ENCODE peak calls at places on chromosomes 4 and X, in four cellular contexts. One of them, this sample, is unnamed.
A peak's percentile ranks its signal among the peaks of the same experiment; 100 is the strongest.

GRCh38 chrX:34805951-34806350 is 136.6 kb upstream of the FAM47B start:
- DNase-seq in HepG2: no peak
- DNase-seq in K562: no peak
- DNase-seq in H1: no peak
- DNase-seq in this sample: no peak

GRCh38 chr4:155403886-155404285 is 27.1 kb upstream of the MAP9 start:
- DNase-seq in H1: no peak
- DNase-seq in HepG2: no peak
- DNase-seq in K562: no peak
- DNase-seq in this sample: peak; percentile 36

GRCh38 chr4:153409412-153409811 is 56.7 kb upstream of the TMEM131L start:
- DNase-seq in HepG2: no peak
- DNase-seq in K562: peak; percentile 52
- DNase-seq in H1: no peak
- DNase-seq in this sample: no peak

GRCh38 chr4:156962551-156962974 is 9.0 kb downstream of the PDGFC start:
- DNase-seq in K562: no peak
- DNase-seq in HepG2: peak; percentile 66
- DNase-seq in H1: no peak
- DNase-seq in this sample: no peak

GRCh38 chr4:124389591-124389990 is 322.9 kb downstream of the ANKRD50 start:
- DNase-seq in HepG2: no peak
- DNase-seq in H1: no peak
- DNase-seq in K562: no peak
- DNase-seq in this sample: no peak

GRCh38 chrX:17496407-17496806 is 121.4 kb downstream of the NHS start:
- DNase-seq in K562: no peak
- DNase-seq in H1: no peak
- DNase-seq in HepG2: no peak
- DNase-seq in this sample: no peak

GRCh38 chr4:101222156-101222845 is 125.0 kb downstream of the PPP3CA start:
- DNase-seq in HepG2: no peak
- DNase-seq in K562: no peak
- DNase-seq in H1: no peak
- DNase-seq in this sample: no peak

GRCh38 chr4:71814433-71814832 is 30.6 kb upstream of the GC start:
- DNase-seq in H1: peak; percentile 67
- DNase-seq in HepG2: no peak
- DNase-seq in K562: no peak
- DNase-seq in this sample: no peak

GRCh38 chrX:118976599-118977340 is 2.4 kb downstream of the LONRF3 start:
- DNase-seq in H1: no peak
- DNase-seq in HepG2: no peak
- DNase-seq in K562: no peak
- DNase-seq in this sample: no peak

GRCh38 chr4:109276482-109277095 is 25.9 kb downstream of the COL25A1 start:
- DNase-seq in HepG2: no peak
- DNase-seq in H1: no peak
- DNase-seq in K562: no peak
- DNase-seq in this sample: no peak

GRCh38 chr4:6271701-6272465 is 2.2 kb downstream of the WFS1 start:
- DNase-seq in H1: no peak
- DNase-seq in HepG2: no peak
- DNase-seq in K562: no peak
- DNase-seq in this sample: no peak

GRCh38 chr4:33453436-33453835 is 2733.3 kb downstream of the PCDH7 start:
- DNase-seq in H1: no peak
- DNase-seq in K562: no peak
- DNase-seq in HepG2: no peak
- DNase-seq in this sample: no peak

GRCh38 chr4:54439831-54440243 is 210.7 kb downstream of the PDGFRA start:
- DNase-seq in HepG2: no peak
- DNase-seq in H1: no peak
- DNase-seq in K562: peak; percentile 41
- DNase-seq in this sample: no peak

GRCh38 chrX:17802756-17803155 is 58.3 kb downstream of the RAI2 start:
- DNase-seq in H1: no peak
- DNase-seq in HepG2: no peak
- DNase-seq in K562: no peak
- DNase-seq in this sample: no peak

DNA sequence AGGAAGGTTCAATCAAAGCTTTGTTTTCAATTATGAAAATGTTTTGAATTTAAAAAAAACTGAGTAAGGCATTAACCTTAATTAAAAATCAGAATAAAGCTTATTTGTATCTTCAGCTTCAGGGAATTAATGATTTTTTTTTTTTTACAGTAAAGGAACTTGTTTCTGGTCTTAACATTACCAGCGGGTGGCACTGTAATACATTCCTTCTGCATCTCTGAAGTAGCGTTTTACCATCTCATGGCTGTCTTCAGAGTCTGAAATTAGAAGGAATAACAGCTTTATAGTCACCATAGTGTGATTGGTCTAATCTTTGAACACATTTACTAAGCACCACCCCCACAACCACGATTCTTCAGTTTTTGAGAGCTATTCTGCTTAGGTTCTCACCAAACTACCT is 102.6 kb downstream of the IL1RAPL2 start:
- DNase-seq in K562: no peak
- DNase-seq in HepG2: no peak
- DNase-seq in H1: no peak
- DNase-seq in this sample: no peak
- TF ChIP-seq SRF in K562: no peak
- TF ChIP-seq SRF in HepG2: no peak
- TF ChIP-seq SRF in H1: no peak
- TF ChIP-seq SRF in this sample: no peak

DNA sequence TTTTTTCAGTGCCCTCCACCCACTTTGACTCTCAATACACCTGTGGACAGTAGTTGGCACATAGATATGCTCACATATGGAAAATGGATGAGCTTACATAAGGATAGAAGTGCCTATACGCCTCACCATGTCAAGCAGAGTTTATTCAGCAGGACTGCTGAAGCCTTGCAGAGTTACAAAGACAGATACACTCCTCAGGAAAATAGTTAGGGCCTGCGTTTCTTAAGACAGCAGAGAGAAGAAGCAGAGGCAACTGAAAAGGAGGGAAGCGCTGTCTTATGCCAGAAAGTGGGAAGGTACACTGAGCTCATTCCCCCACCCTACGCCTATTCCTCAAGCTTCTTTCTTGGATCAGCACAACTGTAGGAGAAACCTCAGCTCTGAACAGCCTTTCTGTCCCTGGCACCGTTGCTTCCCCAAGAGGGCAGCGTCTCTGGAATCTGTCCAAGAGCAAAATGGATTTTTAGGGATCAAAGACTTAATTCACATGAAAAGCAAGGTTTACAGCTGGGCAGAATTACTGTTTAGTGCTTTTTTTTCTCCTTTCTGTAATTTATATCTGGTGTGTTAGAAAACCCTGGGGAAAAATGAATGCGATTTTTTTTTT is 37.3 kb upstream of the MBTPS2 start:
- DNase-seq in K562: no peak
- DNase-seq in HepG2: no peak
- DNase-seq in H1: no peak
- DNase-seq in this sample: no peak
- H3K4me2 ChIP-seq in K562: no peak overlapping the region
- H3K4me2 ChIP-seq in HepG2: no peak overlapping the region
- H3K4me2 ChIP-seq in H1: no peak overlapping the region
- H3K4me2 ChIP-seq in this sample: no peak overlapping the region

DNA sequence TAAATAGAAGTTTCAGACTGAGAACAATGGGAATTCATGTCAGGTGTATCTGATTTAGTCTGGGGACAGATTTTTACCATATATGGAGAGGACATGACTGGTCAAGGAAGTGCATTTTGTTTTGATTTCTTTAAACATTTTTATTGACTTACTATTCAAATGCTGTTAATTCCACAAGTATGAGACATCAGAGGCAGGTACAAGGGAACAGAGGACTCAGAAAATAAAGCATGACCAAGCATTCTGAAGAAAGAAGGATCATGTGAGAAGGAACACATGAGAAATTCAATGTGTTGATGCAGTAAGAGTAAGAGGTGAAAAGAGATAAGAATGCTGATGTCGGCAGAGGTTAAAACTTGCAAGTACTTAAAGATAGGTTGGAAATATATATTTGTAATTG is 1452.6 kb downstream of the PCDH7 start:
- DNase-seq in K562: no peak
- DNase-seq in H1: no peak
- DNase-seq in HepG2: no peak
- DNase-seq in this sample: no peak
- TF ChIP-seq SRF in K562: no peak
- TF ChIP-seq SRF in H1: no peak
- TF ChIP-seq SRF in HepG2: no peak
- TF ChIP-seq SRF in this sample: peak; percentile 39

GRCh38 chr4:115852767-115853091 is 739.3 kb upstream of the NDST4 start:
- DNase-seq in HepG2: no peak
- DNase-seq in K562: no peak
- DNase-seq in H1: no peak
- DNase-seq in this sample: no peak

GRCh38 chr4:115850799-115851509 is 737.5 kb upstream of the NDST4 start:
- DNase-seq in HepG2: no peak
- DNase-seq in K562: no peak
- DNase-seq in H1: no peak
- DNase-seq in this sample: no peak

DNA sequence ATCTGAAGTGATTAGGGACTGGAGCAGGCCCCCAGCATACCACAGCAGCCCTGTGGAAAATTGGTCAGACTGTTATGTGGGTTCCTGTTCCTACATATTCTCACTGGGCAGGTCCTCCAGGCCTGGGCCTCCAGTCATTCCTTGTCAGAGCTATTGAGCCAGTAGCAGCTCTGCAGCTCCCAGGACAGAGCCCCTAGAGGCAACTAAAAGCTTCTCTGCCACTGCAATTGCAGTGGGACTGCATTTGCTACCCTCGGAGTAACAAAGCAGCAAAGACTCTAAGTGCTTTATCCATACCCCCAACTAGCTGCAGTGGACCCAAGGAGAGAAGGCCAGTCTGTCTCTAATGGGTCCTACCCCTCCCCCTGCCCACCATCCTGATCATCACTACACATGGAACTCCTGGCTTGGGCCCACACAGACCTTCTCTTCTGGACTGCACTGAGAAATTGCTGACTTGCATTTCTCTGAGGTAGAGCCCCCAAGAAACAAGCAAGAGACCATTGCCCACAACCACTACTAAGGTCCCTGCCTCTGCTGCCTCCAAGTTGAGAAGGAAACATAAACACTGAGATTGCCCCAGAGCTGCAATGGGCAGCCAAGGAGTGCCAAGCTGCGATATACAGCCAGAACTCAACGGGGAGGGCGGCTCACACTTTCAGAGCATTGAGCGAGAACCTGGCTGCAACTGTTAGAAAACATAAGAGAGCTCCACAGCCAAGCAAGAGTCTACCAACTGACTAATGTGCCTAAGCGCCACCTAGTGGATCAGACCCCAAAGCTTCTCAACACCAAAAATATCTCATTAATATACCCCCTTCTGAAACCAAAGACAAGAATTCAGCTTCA is 738.7 kb upstream of the NDST4 start:
- DNase-seq in H1: peak; percentile 67
- DNase-seq in K562: peak; percentile 4
- DNase-seq in HepG2: peak; percentile 53
- DNase-seq in this sample: peak; percentile 51
- H3K4me2 ChIP-seq in H1: no peak overlapping the region
- H3K4me2 ChIP-seq in K562: no peak overlapping the region
- H3K4me2 ChIP-seq in HepG2: no peak overlapping the region
- H3K4me2 ChIP-seq in this sample: no peak overlapping the region

GRCh38 chr4:5044341-5044740 is 6.9 kb upstream of the STK32B start:
- DNase-seq in HepG2: no peak
- DNase-seq in K562: no peak
- DNase-seq in H1: no peak
- DNase-seq in this sample: no peak
- TF ChIP-seq SRF in HepG2: no peak
- TF ChIP-seq SRF in K562: no peak
- TF ChIP-seq SRF in H1: no peak
- TF ChIP-seq SRF in this sample: no peak

DNA sequence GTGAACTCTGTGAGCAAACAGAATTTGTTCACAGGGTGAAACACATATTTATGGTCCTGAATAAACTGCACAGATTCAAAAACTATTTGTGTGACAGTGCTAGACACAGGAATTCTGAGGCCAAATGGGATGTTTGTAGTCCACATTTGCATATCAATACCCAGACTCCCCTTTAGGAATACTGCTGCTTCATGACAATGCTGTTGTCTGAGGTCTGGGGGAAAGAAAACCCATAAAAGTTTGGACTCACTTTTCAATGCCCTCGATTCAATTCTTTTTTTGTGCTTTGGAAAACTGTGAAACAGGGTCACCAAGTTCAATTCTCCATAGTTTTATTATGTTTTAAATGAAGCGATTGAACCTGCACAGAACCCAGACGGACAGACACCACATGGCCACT is 92.2 kb upstream of the MAD2L1 start:
- DNase-seq in H1: no peak
- DNase-seq in K562: no peak
- DNase-seq in HepG2: no peak
- DNase-seq in this sample: no peak
- H3K4me2 ChIP-seq in H1: no peak overlapping the region
- H3K4me2 ChIP-seq in K562: no peak overlapping the region
- H3K4me2 ChIP-seq in HepG2: no peak overlapping the region
- H3K4me2 ChIP-seq in this sample: no peak overlapping the region

This sample was measured in HCT116.